ENCODE peak calls at places on chromosomes 7 and 10, in four cellular contexts. N is WTC11, F is SK-N-SH, C is HepG2. D is an unnamed sample.

GRCh38 chr10:108490931-108491330 is 1326.4 kb upstream of the SORCS1 start:
- DNase-seq in F (no peak), N (no peak), C (no peak), D (no peak)

GRCh38 chr10:48266528-48266927 is 8.0 kb downstream of the FRMPD2 start:
- DNase-seq in C (no peak), F (no peak), N (no peak), D (no peak)

GRCh38 chr7:15515201-15515777 is 46.5 kb downstream of the AGMO start:
- DNase-seq in N (no peak), C (no peak), F (no peak), D (no peak)

GRCh38 chr7:77200542-77200941 is 923 bp upstream of the FGL2 start:
- DNase-seq in F (no peak), N (no peak), C (no peak), D (no peak)

GRCh38 chr10:58781873-58782488 is 269.3 kb downstream of the BICC1 start:
- DNase-seq in F (peak; percentile 36), C (peak; percentile 42), N (no peak), D (peak; percentile 44)

GRCh38 chr10:77504196-77504869 is 133.3 kb downstream of the KCNMA1 start:
- DNase-seq in C (no peak), N (no peak), F (no peak), D (no peak)

GRCh38 chr10:96588601-96589419 is 2.0 kb upstream of the TM9SF3 start:
- DNase-seq in N (no peak), C (no peak), F (no peak), D (no peak)

GRCh38 chr7:99070361-99070760 is 73.5 kb downstream of the SMURF1 start:
- DNase-seq in C (no peak), F (no peak), N (no peak), D (no peak)

GRCh38 chr7:149789101-149789500 is 15.7 kb upstream of the ZNF467 start:
- DNase-seq in N (no peak), C (no peak), F (no peak), D (no peak)

GRCh38 chr10:631266-631665 is 58.2 kb downstream of the DIP2C start:
- DNase-seq in C (no peak), F (no peak), N (no peak), D (no peak)

GRCh38 chr10:15254808-15255655 is 86.5 kb upstream of the NMT2 start:
- DNase-seq in C (no peak), N (peak; percentile 41), F (no peak), D (peak; percentile 46)

GRCh38 chr7:24879281-24879680 is 100.7 kb downstream of the OSBPL3 start:
- DNase-seq in N (no peak), F (no peak), C (no peak), D (no peak)

GRCh38 chr7:42476255-42476654 is 239.2 kb upstream of the GLI3 start:
- DNase-seq in C (no peak), F (no peak), N (no peak), D (no peak)

GRCh38 chr7:45710271-45711160 is 136.3 kb downstream of the ADCY1 start:
- DNase-seq in N (no peak), F (peak; percentile 24), C (no peak), D (no peak)

GRCh38 chr7:2915023-2915422 is 70.9 kb upstream of the GNA12 start:
- DNase-seq in N (no peak), C (no peak), F (no peak), D (no peak)

GRCh38 chr10:24706479-24707118 is 17.1 kb downstream of the ARHGAP21 start:
- DNase-seq in C (peak; percentile 63), N (no peak), F (peak; percentile 42), D (peak; percentile 46)

GRCh38 chr7:129845972-129846327 is 106.8 kb downstream of the UBE2H start:
- DNase-seq in N (no peak), F (no peak), C (no peak), D (no peak)

GRCh38 chr7:92025260-92025659 is 84.6 kb downstream of the AKAP9 start:
- DNase-seq in F (no peak), C (no peak), N (no peak), D (no peak)

GRCh38 chr7:94696981-94697670 is 41.2 kb upstream of the SGCE start:
- DNase-seq in C (peak; percentile 76), N (no peak), F (no peak), D (no peak)

GRCh38 chr10:112758961-112759360 is 191.1 kb upstream of the TCF7L2 start:
- DNase-seq in F (no peak), N (no peak), C (no peak), D (no peak)

GRCh38 chr10:132173185-132173584 is 13.6 kb upstream of the DPYSL4 start:
- DNase-seq in F (no peak), C (no peak), N (no peak), D (no peak)

GRCh38 chr10:78847486-78847885 is 221.3 kb upstream of the ZMIZ1 start:
- DNase-seq in C (no peak), F (no peak), N (no peak), D (no peak)

GRCh38 chr7:2138146-2138765 is 94.5 kb downstream of the MAD1L1 start:
- DNase-seq in C (no peak), F (peak; percentile 85), N (no peak), D (no peak)

GRCh38 chr7:23864984-23865383 is 155.0 kb downstream of the STK31 start:
- DNase-seq in N (no peak), F (no peak), C (no peak), D (no peak)

GRCh38 chr7:155820246-155820645 is 8.0 kb upstream of the SHH start:
- DNase-seq in F (no peak), N (no peak), C (no peak), D (no peak)

GRCh38 chr7:42359946-42360345 is 122.9 kb upstream of the GLI3 start:
- DNase-seq in N (no peak), F (no peak), C (no peak), D (no peak)

GRCh38 chr7:128362670-128363069 is 1.2 kb upstream of the PRRT4 start:
- DNase-seq in C (no peak), F (no peak), N (no peak), D (no peak)

GRCh38 chr10:83433705-83434104 is 705.6 kb upstream of the GHITM start:
- DNase-seq in N (no peak), C (no peak), F (no peak), D (no peak)

GRCh38 chr10:83427101-83427500 is 712.2 kb upstream of the GHITM start:
- DNase-seq in N (no peak), C (no peak), F (peak; percentile 1), D (no peak)

DNA sequence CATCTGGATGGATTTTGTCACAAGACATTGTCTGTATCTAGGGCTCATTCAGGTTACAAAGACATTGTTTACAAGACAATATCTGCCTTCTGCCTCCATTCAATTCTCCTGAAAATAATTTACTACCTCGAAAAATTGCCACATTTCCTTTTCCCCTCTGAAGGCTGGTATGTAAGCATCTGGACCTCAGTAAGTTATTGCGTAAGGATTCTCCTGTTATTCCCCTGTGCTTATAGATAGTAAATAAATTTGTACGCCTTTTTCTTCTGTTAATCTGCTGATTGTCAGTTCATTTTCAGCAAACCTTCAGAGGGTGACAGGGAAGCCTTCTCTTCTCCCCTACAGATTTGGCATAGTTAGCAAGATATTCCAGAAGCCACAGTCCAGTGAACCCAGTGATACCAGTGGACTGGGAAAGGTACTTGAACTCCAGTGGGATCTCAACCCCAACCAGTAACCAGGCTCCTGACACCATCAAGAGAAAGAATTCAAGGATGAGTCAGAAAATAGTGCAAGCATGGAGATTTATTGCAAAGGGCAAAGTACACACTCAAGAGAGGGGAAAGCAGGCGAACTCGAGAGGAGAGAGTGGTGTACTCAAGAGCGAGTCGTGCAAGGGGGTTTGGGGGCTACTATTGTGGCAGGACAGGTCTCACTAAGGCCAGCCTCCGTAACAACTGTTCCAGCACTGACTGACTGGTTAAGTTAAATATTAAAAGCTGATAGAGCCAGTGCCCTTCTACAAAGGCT is 706.8 kb upstream of the GHITM start:
- DNase-seq in F (no peak), C (no peak), N (no peak), D (no peak)
- TF ChIP-seq FOXJ3 in F (no peak), C (no peak), N (no peak), D (no peak)

GRCh38 chr10:116101616-116102015 is 171.4 kb downstream of the GFRA1 start:
- DNase-seq in N (no peak), C (no peak), F (no peak), D (no peak)

GRCh38 chr10:116096501-116096900 is 176.5 kb downstream of the GFRA1 start:
- DNase-seq in F (no peak), N (no peak), C (no peak), D (no peak)

GRCh38 chr10:116097239-116097751 is 175.7 kb downstream of the GFRA1 start:
- DNase-seq in F (no peak), N (no peak), C (no peak), D (no peak)

GRCh38 chr10:116099031-116099430 is 174.0 kb downstream of the GFRA1 start:
- DNase-seq in N (no peak), C (no peak), F (no peak), D (no peak)

DNA sequence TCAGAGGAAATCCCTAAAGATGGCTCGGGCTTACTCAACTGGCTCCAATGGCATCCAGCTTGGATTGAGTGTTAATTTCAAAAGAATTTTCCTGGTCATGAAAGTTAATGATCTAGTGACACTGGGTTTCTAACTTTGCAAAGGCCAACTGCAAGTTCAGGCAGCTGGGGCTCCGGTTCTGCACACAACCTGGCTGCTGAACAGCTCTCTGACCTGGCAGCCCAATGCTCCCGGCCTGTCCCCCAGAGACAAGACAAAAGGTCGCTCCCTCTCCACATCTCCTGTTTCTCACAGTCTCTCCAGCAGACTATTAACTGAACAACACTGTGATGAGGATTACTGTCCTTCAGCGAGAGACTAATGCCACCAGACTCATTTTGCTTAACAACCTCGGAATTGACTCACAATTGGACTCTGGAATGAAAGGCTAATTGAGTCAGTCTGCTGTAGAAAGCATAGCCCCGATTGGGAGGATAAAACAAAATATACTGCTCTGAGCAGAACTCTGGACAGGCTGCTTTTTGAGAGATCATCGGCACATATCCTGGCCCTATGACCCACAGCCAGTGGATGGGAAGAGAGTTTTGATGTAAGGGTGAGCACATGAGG is 174.5 kb downstream of the GFRA1 start:
- DNase-seq in C (no peak), F (no peak), N (no peak), D (no peak)
- TF ChIP-seq FOXJ3 in C (no peak), F (no peak), N (no peak), D (no peak)

GRCh38 chr10:102919992-102920736 is 2.1 kb downstream of the CNNM2 start:
- DNase-seq in F (no peak), N (peak; percentile 28), C (peak; percentile 34), D (no peak)
- TF ChIP-seq FOXJ3 in F (no peak), N (no peak), C (no peak), D (no peak)

GRCh38 chr10:87093461-87094372 is 926 bp downstream of the GLUD1 start:
- DNase-seq in N (peak; percentile 61), F (peak; percentile 68), C (peak; percentile 35), D (peak; percentile 47)

GRCh38 chr10:87094373-87095240 is at the start of the genes GLUD1 and SHLD2:
- DNase-seq in C (peak; percentile 87), F (peak; percentile 96), N (peak; percentile 92), D (peak; percentile 91)

GRCh38 chr10:87092861-87093460 is 1.7 kb downstream of the GLUD1 start:
- DNase-seq in F (no peak), N (peak; percentile 61), C (peak; percentile 89), D (peak; percentile 66)

GRCh38 chr10:87090779-87091178 is 3.9 kb downstream of the GLUD1 start:
- DNase-seq in F (no peak), C (no peak), N (no peak), D (no peak)

DNA sequence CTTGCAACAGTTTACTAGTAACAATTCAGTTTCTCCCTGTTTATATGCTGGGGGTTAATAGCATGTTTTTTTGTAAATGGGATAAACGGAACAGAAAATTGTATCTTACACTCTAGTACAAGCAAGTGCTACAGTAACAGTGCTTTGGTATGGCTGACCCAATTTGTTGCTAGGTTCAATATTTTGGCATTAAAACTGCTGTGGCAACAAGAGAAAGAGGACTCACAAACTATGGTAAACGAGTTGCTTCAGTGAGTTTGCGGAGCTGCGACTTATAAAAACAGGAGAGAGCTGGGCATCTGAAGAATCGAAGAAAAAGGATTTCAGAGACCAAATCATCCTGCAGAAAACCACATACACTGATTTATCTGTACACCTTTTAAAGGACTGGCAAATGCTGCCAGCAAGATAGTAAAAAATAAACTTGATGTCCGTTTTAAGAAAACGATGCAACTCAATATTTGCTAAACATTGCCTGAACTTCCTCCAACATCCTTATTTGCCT is 2.2 kb downstream of the GLUD1 start:
- DNase-seq in C (no peak), N (no peak), F (no peak), D (no peak)
- TF ChIP-seq FOXJ3 in C (no peak), N (no peak), F (no peak), D (no peak)